ENCODE peak calls at places on chromosomes 2 and 18, in seven cellular contexts. U is T-helper 2 cell, S is B cell, K is non-pigmented ciliary epithelial cell, T is iPS DF 19.7, R is RWPE1, W is HEK293T. F is an unnamed sample.

GRCh38 chr2:70523996-70524965 is 29.3 kb downstream of the TGFA start:
- DNase-seq in U (no peak), S (no peak), K (peak), T (peak), R (peak), W (no peak), F (no peak)

GRCh38 chr2:113164234-113164929 is 9.4 kb upstream of the PSD4 start:
- DNase-seq in U (no peak), S (no peak), K (no peak), T (no peak), R (peak), W (no peak), F (no peak)

GRCh38 chr2:195342105-195342504 is 314.9 kb upstream of the SLC39A10 start:
- DNase-seq in U (no peak), S (no peak), K (no peak), T (no peak), R (no peak), W (no peak), F (no peak)

GRCh38 chr2:181459646-181460045 is 2.5 kb downstream of the ITGA4 start:
- DNase-seq in U (no peak), S (no peak), K (no peak), T (no peak), R (no peak), W (no peak), F (no peak)

GRCh38 chr2:43047187-43047780 is 179.1 kb downstream of the ZFP36L2 start:
- DNase-seq in U (no peak), S (no peak), K (no peak), T (no peak), R (no peak), W (no peak), F (no peak)

GRCh38 chr2:206708286-206708685 is 9.9 kb downstream of the DYTN start:
- DNase-seq in U (no peak), S (no peak), K (no peak), T (no peak), R (no peak), W (no peak), F (no peak)

GRCh38 chr2:148391324-148391723 is 253.2 kb upstream of the EPC2 start:
- DNase-seq in U (no peak), S (no peak), K (peak), T (no peak), R (peak), W (no peak), F (no peak)

GRCh38 chr2:160214461-160215055 is 14.5 kb upstream of the ITGB6 start:
- DNase-seq in U (no peak), S (no peak), K (peak), T (no peak), R (peak), W (no peak), F (no peak)

GRCh38 chr2:86021396-86022378 is 84.0 kb downstream of the POLR1A start:
- DNase-seq in U (no peak), S (no peak), K (no peak), T (no peak), R (no peak), W (no peak), F (no peak)

GRCh38 chr2:72330673-72331072 is 183.0 kb upstream of the CYP26B1 start:
- DNase-seq in U (no peak), S (no peak), K (no peak), T (peak), R (no peak), W (no peak), F (no peak)

GRCh38 chr18:79765491-79766245 is 32.1 kb upstream of the KCNG2 start:
- DNase-seq in U (no peak), S (no peak), K (no peak), T (no peak), R (no peak), W (no peak), F (no peak)

GRCh38 chr2:173547493-173547892 is 192.8 kb downstream of the CDCA7 start:
- DNase-seq in U (no peak), S (no peak), K (no peak), T (no peak), R (no peak), W (no peak), F (no peak)

GRCh38 chr2:232487385-232488096 is at the start of gene ECEL1:
- DNase-seq in U (no peak), S (no peak), K (no peak), T (no peak), R (no peak), W (peak), F (no peak)

GRCh38 chr2:215920244-215921100 is 92.9 kb downstream of the MREG start:
- DNase-seq in U (peak), S (peak), K (peak), T (no peak), R (peak), W (peak), F (peak)

GRCh38 chr2:15920696-15921095 is 19.7 kb upstream of the MYCN start:
- DNase-seq in U (no peak), S (no peak), K (no peak), T (no peak), R (no peak), W (no peak), F (no peak)

GRCh38 chr2:124476291-124476690 is 451.2 kb downstream of the CNTNAP5 start:
- DNase-seq in U (no peak), S (no peak), K (no peak), T (no peak), R (peak), W (no peak), F (no peak)

GRCh38 chr2:85537600-85538506 is 1.1 kb upstream of the MAT2A start:
- DNase-seq in U (no peak), S (peak), K (no peak), T (no peak), R (no peak), W (peak), F (peak)

GRCh38 chr2:9709539-9710285 is 78.9 kb upstream of the YWHAQ start:
- DNase-seq in U (no peak), S (no peak), K (no peak), T (no peak), R (no peak), W (no peak), F (no peak)

GRCh38 chr2:186099772-186100171 is 361.2 kb downstream of the FSIP2 start:
- DNase-seq in U (no peak), S (no peak), K (no peak), T (no peak), R (no peak), W (no peak), F (no peak)

GRCh38 chr2:172972005-172972619 is 103.5 kb upstream of the MAP3K20 start:
- DNase-seq in U (no peak), S (no peak), K (no peak), T (no peak), R (peak), W (peak), F (peak)

GRCh38 chr2:108825254-108825653 is 38.7 kb downstream of the CCDC138 start:
- DNase-seq in U (no peak), S (no peak), K (no peak), T (no peak), R (no peak), W (no peak), F (no peak)

GRCh38 chr2:3151153-3151918 is 226.3 kb downstream of the EIPR1 start:
- DNase-seq in U (no peak), S (peak), K (no peak), T (no peak), R (no peak), W (no peak), F (no peak)

GRCh38 chr18:73151086-73151485 is 283.3 kb upstream of the NETO1 start:
- DNase-seq in U (no peak), S (no peak), K (no peak), T (no peak), R (no peak), W (no peak), F (no peak)

F was measured in HAP-1.